ENCODE peak calls at places on chromosomes 6 and 20, in ten cellular contexts. V is stimulated activated naive CD4-positive, alpha-beta T cell; T is ELR; R is T-cell; Z is A172; I is sigmoid colon; O is iPS-NIHi11; H is head of caudate nucleus; D is Peyer's patch; C is activated naive CD4-positive, alpha-beta T cell. B is an unnamed sample.

GRCh38 chr6:133591330-133591729 is 297.6 kb upstream of the TCF21 start:
- DNase-seq in R (no peak), D (no peak), V (no peak), I (no peak), H (no peak), C (no peak), Z (no peak), T (no peak), O (no peak), B (no peak)

GRCh38 chr6:90695316-90695715 is 108.4 kb upstream of the MAP3K7 start:
- DNase-seq in I (no peak), T (no peak), C (no peak), V (no peak), H (no peak), Z (no peak), R (no peak), D (no peak), O (no peak), B (no peak)

GRCh38 chr6:4130357-4130987 is 4.9 kb downstream of the ECI2 start:
- DNase-seq in Z (no peak), R (no peak), D (no peak), C (no peak), V (no peak), H (no peak), I (no peak), T (no peak), O (no peak), B (no peak)

GRCh38 chr20:21102691-21103311 is 3.4 kb downstream of the LINC00237 start:
- DNase-seq in V (peak; percentile 52), C (no peak), R (no peak), H (peak; percentile 64), I (peak; percentile 69), T (no peak), O (peak; percentile 72), D (peak; percentile 39), Z (no peak), B (peak; percentile 84)

GRCh38 chr6:166365221-166365620 is 17.5 kb downstream of the MPC1 start:
- DNase-seq in D (no peak), Z (peak; percentile 67), O (peak; percentile 59), V (no peak), H (no peak), T (peak; percentile 4), C (no peak), I (no peak), R (no peak), B (no peak)

GRCh38 chr20:53706511-53707031 is 112.9 kb upstream of the ZNF217 start:
- DNase-seq in D (no peak), V (peak; percentile 56), T (no peak), O (no peak), I (no peak), H (no peak), R (no peak), Z (peak; percentile 26), C (no peak), B (no peak)

GRCh38 chr6:111524252-111524651 is 41.2 kb upstream of the REV3L start:
- DNase-seq in V (no peak), D (no peak), C (no peak), I (no peak), R (no peak), H (no peak), T (no peak), Z (no peak), O (no peak), B (no peak)

GRCh38 chr20:37334450-37334849 is 11.5 kb upstream of the SRC start:
- DNase-seq in I (no peak), Z (no peak), H (no peak), D (no peak), C (no peak), V (no peak), T (no peak), O (no peak), R (no peak), B (no peak)

GRCh38 chr6:38191418-38191817 is 371.9 kb downstream of the ZFAND3 start:
- DNase-seq in H (no peak), V (no peak), C (no peak), R (no peak), I (no peak), T (no peak), D (no peak), O (no peak), Z (no peak), B (no peak)

GRCh38 chr6:31203345-31203979 is 33.0 kb upstream of the POU5F1 start:
- DNase-seq in Z (peak; percentile 82), D (peak; percentile 33), I (no peak), V (no peak), R (peak; percentile 54), T (peak; percentile 97), C (no peak), O (no peak), H (no peak), B (no peak)

GRCh38 chr6:132316970-132317369 is 84.3 kb downstream of the MOXD1 start:
- DNase-seq in C (no peak), V (no peak), Z (no peak), I (no peak), R (no peak), T (no peak), H (no peak), D (no peak), O (no peak), B (no peak)

GRCh38 chr20:24866742-24867141 is 82.3 kb upstream of the CST7 start:
- DNase-seq in V (no peak), C (no peak), R (no peak), D (no peak), I (no peak), O (no peak), T (no peak), Z (no peak), H (no peak), B (no peak)

B was measured in spleen.